ENCODE peak calls at places on chromosome 13, in five cellular contexts. Z is WTC11, J is endothelial cell, F is dorsolateral prefrontal cortex, U is A673. I is an unnamed sample.

GRCh38 chr13:65959305-65959704 is 1270.8 kb downstream of the PCDH9 start:
- DNase-seq in J (no peak), U (no peak), Z (no peak), F (no peak), I (no peak)

GRCh38 chr13:33508060-33508459 is 222.5 kb upstream of the STARD13 start:
- DNase-seq in F (no peak), Z (no peak), J (no peak), U (no peak), I (no peak)

GRCh38 chr13:95834134-95834765 is 157.3 kb downstream of the DNAJC3 start:
- DNase-seq in Z (peak), F (peak), U (peak), J (peak), I (peak)

GRCh38 chr13:93646247-93646646 is 419.6 kb downstream of the GPC6 start:
- DNase-seq in F (no peak), Z (no peak), U (no peak), J (no peak), I (no peak)

GRCh38 chr13:39816936-39817335 is 161.5 kb downstream of the COG6 start:
- DNase-seq in Z (no peak), U (peak), J (no peak), F (no peak), I (no peak)

GRCh38 chr13:30676672-30677071 is 58.7 kb upstream of the ALOX5AP start:
- DNase-seq in J (no peak), Z (no peak), U (peak), F (no peak), I (no peak)

GRCh38 chr13:24036115-24036514 is 124.4 kb upstream of the SPATA13 start:
- DNase-seq in U (no peak), J (no peak), F (no peak), Z (no peak), I (no peak)

GRCh38 chr13:94412870-94413269 is 66.6 kb downstream of the DCT start:
- DNase-seq in F (no peak), U (no peak), Z (no peak), J (no peak), I (no peak)

GRCh38 chr13:20461860-20462532 is 63.7 kb downstream of the CRYL1 start:
- DNase-seq in F (no peak), U (peak), Z (no peak), J (no peak), I (no peak)

GRCh38 chr13:34020388-34020787 is 202.4 kb downstream of the RFC3 start:
- DNase-seq in Z (no peak), F (no peak), U (no peak), J (no peak), I (no peak)

GRCh38 chr13:74305876-74306275 is 171.7 kb upstream of the KLF12 start:
- DNase-seq in F (no peak), J (no peak), U (no peak), Z (no peak), I (no peak)

GRCh38 chr13:40682449-40683240 is 16.2 kb upstream of the FOXO1 start:
- DNase-seq in J (no peak), F (no peak), Z (no peak), U (peak), I (no peak)

GRCh38 chr13:97254809-97255208 is 32.7 kb downstream of the MBNL2 start:
- DNase-seq in U (no peak), J (no peak), Z (no peak), F (no peak), I (no peak)

GRCh38 chr13:20945952-20946383 is 43.4 kb upstream of the XPO4 start:
- DNase-seq in J (peak), Z (peak), F (no peak), U (no peak), I (no peak)

GRCh38 chr13:21402586-21403307 is 56.4 kb downstream of the ZDHHC20 start:
- DNase-seq in F (no peak), Z (no peak), J (no peak), U (peak), I (no peak)

GRCh38 chr13:46101488-46102289 is 3.1 kb downstream of the CPB2 start:
- DNase-seq in Z (no peak), F (no peak), U (peak), J (no peak), I (no peak)

GRCh38 chr13:108917581-108917980 is 288.2 kb downstream of the MYO16 start:
- DNase-seq in U (no peak), J (no peak), Z (no peak), F (no peak), I (no peak)

GRCh38 chr13:110305949-110306339 is 1.0 kb downstream of the COL4A1 start:
- DNase-seq in F (no peak), J (no peak), Z (no peak), U (peak), I (no peak)

GRCh38 chr13:74289861-74290260 is 155.7 kb upstream of the KLF12 start:
- DNase-seq in J (no peak), Z (no peak), F (no peak), U (peak), I (no peak)

GRCh38 chr13:32284927-32285632 is 30.1 kb downstream of the ZAR1L start:
- DNase-seq in U (peak), J (no peak), F (no peak), Z (no peak), I (no peak)

GRCh38 chr13:41639237-41639904 is 182.0 kb downstream of the RGCC start:
- DNase-seq in F (no peak), J (no peak), Z (no peak), U (no peak), I (no peak)

GRCh38 chr13:40665061-40665753 is 1.2 kb downstream of the FOXO1 start:
- DNase-seq in U (peak), Z (peak), F (peak), J (peak), I (peak)

GRCh38 chr13:31699650-31700049 is 39.7 kb upstream of the RXFP2 start:
- DNase-seq in U (no peak), F (no peak), J (peak), Z (peak), I (no peak)

GRCh38 chr13:37029617-37030016 is 29.0 kb downstream of the EXOSC8 start:
- DNase-seq in Z (no peak), U (peak), F (no peak), J (no peak), I (no peak)

GRCh38 chr13:41061075-41061913 is at the start of gene WBP4:
- DNase-seq in J (peak), U (peak), Z (peak), F (peak), I (peak)

GRCh38 chr13:71117920-71118319 is 749.1 kb downstream of the DACH1 start:
- DNase-seq in U (no peak), F (no peak), J (no peak), Z (no peak), I (no peak)

GRCh38 chr13:20294497-20294896 is 62.4 kb upstream of the GJB6 start:
- DNase-seq in U (peak), F (no peak), J (no peak), Z (peak), I (no peak)

GRCh38 chr13:80131204-80131603 is 209.7 kb downstream of the SPRY2 start:
- DNase-seq in Z (peak), F (peak), J (peak), U (peak), I (no peak)

GRCh38 chr13:112828082-112828699 is 138.4 kb downstream of the ATP11A start:
- DNase-seq in F (no peak), J (no peak), U (no peak), Z (no peak), I (no peak)

GRCh38 chr13:32748305-32748704 is 162.1 kb downstream of the PDS5B start:
- DNase-seq in J (no peak), F (no peak), U (no peak), Z (no peak), I (no peak)

GRCh38 chr13:30997697-30998547 is 65.5 kb downstream of the TEX26 start:
- DNase-seq in F (no peak), U (no peak), J (no peak), Z (no peak), I (no peak)

GRCh38 chr13:105518086-105518485 is 1017.4 kb downstream of the EFNB2 start:
- DNase-seq in U (no peak), F (no peak), J (no peak), Z (no peak), I (no peak)

DNA sequence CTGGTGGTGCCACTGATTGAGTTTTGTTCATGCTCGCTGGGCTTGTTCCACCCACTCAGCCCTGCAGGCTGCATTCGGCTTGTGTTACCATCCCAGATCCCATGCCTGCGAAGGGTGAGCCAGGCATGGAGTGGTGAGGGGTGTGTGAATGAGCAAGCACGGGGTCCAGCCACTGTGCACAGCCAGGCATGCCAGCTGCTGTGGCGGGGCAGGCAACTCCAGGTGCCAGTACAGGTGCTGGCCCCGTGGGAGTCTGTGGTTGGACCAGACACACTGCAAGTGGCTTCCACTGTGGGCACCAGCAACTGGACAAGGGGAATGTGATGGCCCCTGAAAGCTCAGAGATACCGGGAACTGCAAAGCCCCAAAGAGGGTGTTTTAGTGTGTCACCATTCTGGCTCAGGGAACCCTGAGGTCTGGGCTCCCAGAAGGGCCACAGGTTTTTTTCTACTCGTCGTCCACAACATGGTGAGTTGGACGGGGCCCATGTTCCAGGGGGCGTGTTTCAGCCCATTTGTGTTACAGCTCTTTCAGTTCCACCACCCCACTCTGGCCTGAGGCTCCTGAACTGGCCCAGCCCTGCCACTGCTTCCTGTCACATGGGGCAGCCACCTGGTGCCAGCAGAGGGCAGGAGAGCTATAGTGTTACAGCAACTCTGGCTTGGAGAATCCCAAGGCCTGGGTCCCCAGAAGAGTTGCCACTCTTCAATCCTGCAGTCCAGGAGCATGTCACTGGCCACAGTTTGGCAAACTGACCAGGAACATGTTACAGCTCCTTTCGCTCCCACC is 217.0 kb upstream of the OBI1 start:
- DNase-seq in F (no peak), Z (peak), J (no peak), U (no peak), I (no peak)
- TF ChIP-seq CTCF in F (no peak), Z (no peak), J (no peak), U (peak), I (no peak)

GRCh38 chr13:38685974-38686571 is 804 bp upstream of the FREM2 start:
- DNase-seq in Z (peak), F (no peak), U (peak), J (peak), I (no peak)
- TF ChIP-seq CTCF in Z (no peak), F (peak), U (peak), J (no peak), I (no peak)

DNA sequence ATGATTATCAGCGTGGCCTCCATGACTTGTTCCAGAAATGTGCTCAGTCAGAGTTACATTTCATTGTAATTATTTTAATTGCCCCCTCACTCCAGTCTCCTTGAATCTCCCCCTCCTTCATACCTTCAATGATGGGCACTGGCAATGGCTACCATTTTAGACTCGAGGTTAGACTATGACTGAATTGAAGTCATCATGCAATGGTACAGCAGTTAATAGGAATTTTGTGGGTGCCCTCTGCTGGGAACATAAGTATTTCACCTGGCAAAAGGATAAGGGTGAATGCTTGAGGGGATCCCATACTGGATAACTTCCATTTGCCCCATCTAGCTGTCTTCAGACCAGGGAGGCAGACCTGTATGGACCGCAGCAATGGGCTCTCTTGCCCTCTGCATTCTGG is 32.2 kb upstream of the USP12 start:
- DNase-seq in F (no peak), Z (no peak), J (no peak), U (no peak), I (no peak)
- TF ChIP-seq CTCF in F (no peak), Z (no peak), J (no peak), U (peak), I (no peak)

GRCh38 chr13:60369242-60369641 is 27.8 kb upstream of the TDRD3 start:
- DNase-seq in Z (no peak), J (no peak), U (peak), F (no peak), I (no peak)
- TF ChIP-seq CTCF in Z (peak), J (peak), U (peak), F (no peak), I (peak)

GRCh38 chr13:43805071-43805468 is 18.3 kb upstream of the ENOX1 start:
- DNase-seq in Z (no peak), J (no peak), F (no peak), U (peak), I (no peak)
- TF ChIP-seq CTCF in Z (no peak), J (no peak), F (no peak), U (no peak), I (no peak)

GRCh38 chr13:107574517-107575215 is 640.7 kb downstream of the LIG4 start:
- DNase-seq in F (no peak), J (no peak), Z (no peak), U (peak), I (no peak)

GRCh38 chr13:107582171-107582570 is 633.2 kb downstream of the LIG4 start:
- DNase-seq in F (no peak), J (no peak), U (no peak), Z (no peak), I (no peak)

GRCh38 chr13:107581009-107581408 is 634.3 kb downstream of the LIG4 start:
- DNase-seq in J (no peak), Z (no peak), F (no peak), U (no peak), I (no peak)

GRCh38 chr13:107573184-107573583 is 642.2 kb downstream of the LIG4 start:
- DNase-seq in J (no peak), Z (no peak), F (no peak), U (no peak), I (no peak)

DNA sequence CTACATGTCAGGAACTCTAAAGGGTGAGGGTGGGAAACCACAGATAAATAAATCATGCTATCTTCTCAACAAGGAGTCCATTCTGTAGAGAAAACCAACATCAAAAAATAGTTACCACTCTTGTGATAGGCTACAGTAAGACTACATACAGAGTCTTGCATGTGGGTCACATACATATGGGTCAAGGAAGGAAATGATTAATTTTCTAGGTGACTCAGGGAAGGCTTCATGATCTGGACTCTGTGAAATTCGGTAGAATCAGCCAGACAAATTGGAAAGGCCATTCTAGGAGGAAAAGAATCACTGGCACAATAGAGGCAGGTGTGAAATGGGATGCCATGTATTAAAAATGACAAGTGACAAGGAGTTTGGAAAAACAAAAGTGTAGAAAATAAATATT is 638.9 kb downstream of the LIG4 start:
- DNase-seq in F (no peak), Z (no peak), J (no peak), U (no peak), I (no peak)
- TF ChIP-seq CTCF in F (no peak), Z (no peak), J (no peak), U (no peak), I (no peak)

DNA sequence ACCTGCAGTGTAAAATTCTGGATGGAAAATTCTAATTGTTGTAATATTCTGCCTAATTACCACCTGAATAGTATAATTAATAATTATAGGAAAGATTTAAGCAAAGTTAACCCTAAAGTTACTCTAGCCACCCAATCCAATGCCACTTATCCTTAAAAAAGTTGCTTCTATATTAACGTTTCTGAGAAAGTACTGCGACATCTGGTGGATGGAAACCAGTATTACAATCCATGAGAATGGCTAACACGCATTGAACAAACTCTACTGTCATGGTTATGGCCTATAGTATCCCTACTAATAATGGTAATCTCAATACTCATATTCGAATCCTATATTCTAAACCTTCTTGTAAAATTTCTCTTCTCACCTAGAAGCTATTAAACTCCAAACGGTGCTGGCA is 1551.8 kb downstream of the SLITRK1 start:
- DNase-seq in Z (no peak), F (no peak), J (no peak), U (peak), I (no peak)
- TF ChIP-seq CTCF in Z (peak), F (peak), J (peak), U (peak), I (no peak)

GRCh38 chr13:91154954-91155353 is 192.5 kb upstream of the MIR17HG start:
- DNase-seq in Z (no peak), J (no peak), U (no peak), F (no peak), I (no peak)
- TF ChIP-seq CTCF in Z (no peak), J (no peak), U (no peak), F (no peak), I (no peak)